ENCODE peak calls at places on chromosomes 13 and 19, in four cellular contexts. N is aorta, R is left lung, J is fibroblast of lung. B is an unnamed sample.

GRCh38 chr19:6381030-6381750 is 5.5 kb upstream of the PSPN start:
- DNase-seq in N (no peak), J (no peak), R (no peak), B (no peak)

GRCh38 chr19:38733493-38734175 is 10.6 kb downstream of the CAPN12 start:
- DNase-seq in J (no peak), R (peak), N (peak), B (peak)

GRCh38 chr19:47512948-47513319 is 1.9 kb downstream of the NAPA start:
- DNase-seq in N (no peak), J (no peak), R (no peak), B (no peak)

GRCh38 chr19:31348416-31349159 is 648 bp downstream of the TSHZ3 start:
- DNase-seq in J (peak), N (peak), R (no peak), B (peak)

GRCh38 chr19:17687857-17688784 is at the start of gene UNC13A:
- DNase-seq in J (peak), R (no peak), N (peak), B (peak)

GRCh38 chr19:8654591-8655339 is 24.3 kb downstream of the NFILZ start:
- DNase-seq in N (peak), R (peak), J (peak), B (peak)

GRCh38 chr19:48896191-48896720 is 2.3 kb downstream of the TULP2 start:
- DNase-seq in R (peak), N (peak), J (peak), B (no peak)

GRCh38 chr13:56189978-56190377 is 950.7 kb upstream of the PRR20A start:
- DNase-seq in J (no peak), R (no peak), N (no peak), B (no peak)

GRCh38 chr19:35013820-35014754 is 14.0 kb downstream of the GRAMD1A start:
- DNase-seq in N (no peak), J (no peak), R (peak), B (no peak)

GRCh38 chr13:110782185-110782584 is 68.7 kb downstream of the ING1 start:
- DNase-seq in J (no peak), R (no peak), N (no peak), B (no peak)

GRCh38 chr13:48069573-48069972 is 25.3 kb downstream of the MED4 start:
- DNase-seq in J (no peak), R (no peak), N (no peak), B (no peak)

GRCh38 chr13:33512880-33513554 is 227.5 kb upstream of the STARD13 start:
- DNase-seq in R (no peak), J (no peak), N (no peak), B (no peak)

GRCh38 chr13:52794589-52794988 is 53.9 kb downstream of the PCDH8 start:
- DNase-seq in J (no peak), R (no peak), N (no peak), B (no peak)

GRCh38 chr13:41548031-41548430 is 90.7 kb downstream of the RGCC start:
- DNase-seq in J (no peak), R (no peak), N (no peak), B (no peak)

GRCh38 chr13:67353891-67354459 is 123.8 kb upstream of the PCDH9 start:
- DNase-seq in N (no peak), R (no peak), J (peak), B (peak)

GRCh38 chr19:4197625-4198466 is 15.4 kb downstream of the ANKRD24 start:
- DNase-seq in J (peak), N (no peak), R (no peak), B (peak)
- H3K4me3 ChIP-seq in J (no peak), N (no peak), R (no peak), B (peak)

GRCh38 chr13:112755331-112755730 is 65.5 kb downstream of the ATP11A start:
- DNase-seq in J (no peak), R (no peak), N (no peak), B (no peak)

GRCh38 chr13:112756967-112757758 is 67.3 kb downstream of the ATP11A start:
- DNase-seq in R (no peak), J (no peak), N (peak), B (no peak)

GRCh38 chr13:112757759-112758086 is 67.9 kb downstream of the ATP11A start:
- DNase-seq in N (no peak), R (no peak), J (no peak), B (no peak)

GRCh38 chr13:112756081-112756480 is 66.2 kb downstream of the ATP11A start:
- DNase-seq in N (no peak), J (no peak), R (no peak), B (no peak)

GRCh38 chr13:112756511-112756966 is 66.7 kb downstream of the ATP11A start:
- DNase-seq in N (no peak), J (no peak), R (no peak), B (no peak)
- H3K4me3 ChIP-seq in N (no peak), J (no peak), R (no peak), B (no peak)

DNA sequence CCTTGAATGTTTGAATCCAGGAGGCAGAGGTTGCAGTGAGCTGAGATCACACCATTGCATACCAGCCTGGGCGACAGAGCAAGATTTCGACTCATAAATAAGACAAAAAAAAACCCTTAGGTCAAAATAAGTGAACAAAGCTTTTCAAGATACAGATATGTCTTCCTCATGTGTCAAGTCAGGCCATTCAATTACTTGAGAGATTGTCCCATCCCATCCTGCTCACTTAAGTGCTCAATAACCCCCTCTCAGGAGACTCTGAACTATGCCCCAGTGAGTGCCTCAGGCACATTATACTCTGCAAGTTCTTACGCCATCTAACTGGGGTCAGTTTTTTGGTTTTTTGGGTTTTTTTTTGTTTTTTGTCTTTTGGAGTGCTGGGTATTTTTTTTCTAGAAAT is 2.6 kb downstream of the ZNF91 start:
- DNase-seq in R (no peak), N (no peak), J (peak), B (no peak)
- H3K4me3 ChIP-seq in R (no peak), N (no peak), J (no peak), B (no peak)

GRCh38 chr19:46131485-46132143 is 7.1 kb upstream of the IGFL3 start:
- DNase-seq in N (no peak), J (peak), R (no peak), B (no peak)
- H3K4me3 ChIP-seq in N (no peak), J (no peak), R (no peak), B (no peak)

B was measured in WERI-Rb-1.